ENCODE peak calls at places on chromosome 3, in eight cellular contexts. One of them, this sample, is unnamed.

GRCh38 chr3:139339219-139339906 is 4.5 kb upstream of the MRPS22 start:
- DNase-seq in heart left ventricle: no peak
- DNase-seq in LoVo: no peak
- DNase-seq in M059J: peak
- DNase-seq in neural crest cell: no peak
- DNase-seq in GM10248: no peak
- DNase-seq in fibroblast of lung: peak
- DNase-seq in right lobe of liver: no peak
- DNase-seq in this sample: no peak

GRCh38 chr3:142881445-142882224 is 7.2 kb downstream of the PCOLCE2 start:
- DNase-seq in heart left ventricle: no peak
- DNase-seq in LoVo: no peak
- DNase-seq in M059J: no peak
- DNase-seq in neural crest cell: no peak
- DNase-seq in GM10248: no peak
- DNase-seq in fibroblast of lung: no peak
- DNase-seq in right lobe of liver: no peak
- DNase-seq in this sample: no peak

GRCh38 chr3:3782469-3782868 is 16.8 kb upstream of the LRRN1 start:
- DNase-seq in heart left ventricle: no peak
- DNase-seq in LoVo: no peak
- DNase-seq in M059J: no peak
- DNase-seq in neural crest cell: no peak
- DNase-seq in GM10248: no peak
- DNase-seq in fibroblast of lung: no peak
- DNase-seq in right lobe of liver: no peak
- DNase-seq in this sample: no peak

GRCh38 chr3:170765419-170766078 is 104.4 kb downstream of the RPL22L1 start:
- DNase-seq in heart left ventricle: no peak
- DNase-seq in LoVo: no peak
- DNase-seq in M059J: no peak
- DNase-seq in neural crest cell: no peak
- DNase-seq in GM10248: no peak
- DNase-seq in fibroblast of lung: no peak
- DNase-seq in right lobe of liver: peak
- DNase-seq in this sample: no peak

GRCh38 chr3:14522768-14523167 is 17.4 kb downstream of the GRIP2 start:
- DNase-seq in heart left ventricle: no peak
- DNase-seq in LoVo: no peak
- DNase-seq in M059J: no peak
- DNase-seq in neural crest cell: no peak
- DNase-seq in GM10248: no peak
- DNase-seq in fibroblast of lung: no peak
- DNase-seq in right lobe of liver: peak
- DNase-seq in this sample: peak

GRCh38 chr3:13740795-13741194 is 139.1 kb downstream of the WNT7A start:
- DNase-seq in heart left ventricle: no peak
- DNase-seq in LoVo: no peak
- DNase-seq in M059J: no peak
- DNase-seq in neural crest cell: no peak
- DNase-seq in GM10248: no peak
- DNase-seq in fibroblast of lung: no peak
- DNase-seq in right lobe of liver: no peak
- DNase-seq in this sample: no peak

GRCh38 chr3:184334470-184335158 is 2.8 kb upstream of the FAM131A start:
- DNase-seq in heart left ventricle: no peak
- DNase-seq in LoVo: no peak
- DNase-seq in M059J: peak
- DNase-seq in neural crest cell: no peak
- DNase-seq in GM10248: no peak
- DNase-seq in fibroblast of lung: peak
- DNase-seq in right lobe of liver: no peak
- DNase-seq in this sample: no peak

GRCh38 chr3:115814778-115815380 is 191.6 kb downstream of the GAP43 start:
- DNase-seq in heart left ventricle: peak
- DNase-seq in LoVo: peak
- DNase-seq in M059J: peak
- DNase-seq in neural crest cell: peak
- DNase-seq in GM10248: peak
- DNase-seq in fibroblast of lung: peak
- DNase-seq in right lobe of liver: peak
- DNase-seq in this sample: peak

GRCh38 chr3:55716611-55717225 is 229.6 kb upstream of the WNT5A start:
- DNase-seq in heart left ventricle: no peak
- DNase-seq in LoVo: no peak
- DNase-seq in M059J: no peak
- DNase-seq in neural crest cell: no peak
- DNase-seq in GM10248: no peak
- DNase-seq in fibroblast of lung: no peak
- DNase-seq in right lobe of liver: no peak
- DNase-seq in this sample: no peak

GRCh38 chr3:154971771-154972326 is 108.3 kb upstream of the MME start:
- DNase-seq in heart left ventricle: no peak
- DNase-seq in LoVo: no peak
- DNase-seq in M059J: peak
- DNase-seq in neural crest cell: no peak
- DNase-seq in GM10248: no peak
- DNase-seq in fibroblast of lung: peak
- DNase-seq in right lobe of liver: no peak
- DNase-seq in this sample: no peak

GRCh38 chr3:55868347-55868746 is 381.2 kb upstream of the WNT5A start:
- DNase-seq in heart left ventricle: no peak
- DNase-seq in LoVo: no peak
- DNase-seq in M059J: no peak
- DNase-seq in neural crest cell: peak
- DNase-seq in GM10248: no peak
- DNase-seq in fibroblast of lung: no peak
- DNase-seq in right lobe of liver: no peak
- DNase-seq in this sample: no peak

GRCh38 chr3:146544013-146544928 is at the start of gene PLSCR1:
- DNase-seq in heart left ventricle: peak
- DNase-seq in LoVo: peak
- DNase-seq in M059J: peak
- DNase-seq in neural crest cell: peak
- DNase-seq in GM10248: peak
- DNase-seq in fibroblast of lung: peak
- DNase-seq in right lobe of liver: peak
- DNase-seq in this sample: peak

GRCh38 chr3:155018621-155019330 is 61.3 kb upstream of the MME start:
- DNase-seq in heart left ventricle: no peak
- DNase-seq in LoVo: no peak
- DNase-seq in M059J: peak
- DNase-seq in neural crest cell: no peak
- DNase-seq in GM10248: no peak
- DNase-seq in fibroblast of lung: no peak
- DNase-seq in right lobe of liver: no peak
- DNase-seq in this sample: no peak

GRCh38 chr3:61940241-61940640 is 378.9 kb downstream of the PTPRG start:
- DNase-seq in heart left ventricle: no peak
- DNase-seq in LoVo: no peak
- DNase-seq in M059J: no peak
- DNase-seq in neural crest cell: no peak
- DNase-seq in GM10248: no peak
- DNase-seq in fibroblast of lung: no peak
- DNase-seq in right lobe of liver: no peak
- DNase-seq in this sample: no peak

GRCh38 chr3:11479230-11479620 is 164.5 kb downstream of the VGLL4 start:
- DNase-seq in heart left ventricle: no peak
- DNase-seq in LoVo: no peak
- DNase-seq in M059J: no peak
- DNase-seq in neural crest cell: no peak
- DNase-seq in GM10248: no peak
- DNase-seq in fibroblast of lung: no peak
- DNase-seq in right lobe of liver: no peak
- DNase-seq in this sample: no peak

GRCh38 chr3:140022061-140022781 is 87.2 kb downstream of the CLSTN2 start:
- DNase-seq in heart left ventricle: peak
- DNase-seq in LoVo: no peak
- DNase-seq in M059J: peak
- DNase-seq in neural crest cell: no peak
- DNase-seq in GM10248: no peak
- DNase-seq in fibroblast of lung: peak
- DNase-seq in right lobe of liver: no peak
- DNase-seq in this sample: no peak

GRCh38 chr3:8011902-8012301 is 489.7 kb upstream of the LMCD1 start:
- DNase-seq in heart left ventricle: no peak
- DNase-seq in LoVo: no peak
- DNase-seq in M059J: no peak
- DNase-seq in neural crest cell: no peak
- DNase-seq in GM10248: no peak
- DNase-seq in fibroblast of lung: no peak
- DNase-seq in right lobe of liver: no peak
- DNase-seq in this sample: no peak

GRCh38 chr3:71271616-71272015 is 311.9 kb downstream of the FOXP1 start:
- DNase-seq in heart left ventricle: no peak
- DNase-seq in LoVo: no peak
- DNase-seq in M059J: no peak
- DNase-seq in neural crest cell: no peak
- DNase-seq in GM10248: no peak
- DNase-seq in fibroblast of lung: peak
- DNase-seq in right lobe of liver: no peak
- DNase-seq in this sample: no peak

GRCh38 chr3:13881536-13882410 is 1.9 kb upstream of the WNT7A start:
- DNase-seq in heart left ventricle: no peak
- DNase-seq in LoVo: no peak
- DNase-seq in M059J: no peak
- DNase-seq in neural crest cell: no peak
- DNase-seq in GM10248: no peak
- DNase-seq in fibroblast of lung: no peak
- DNase-seq in right lobe of liver: peak
- DNase-seq in this sample: no peak

GRCh38 chr3:8239718-8240698 is 261.6 kb upstream of the LMCD1 start:
- DNase-seq in heart left ventricle: no peak
- DNase-seq in LoVo: peak
- DNase-seq in M059J: peak
- DNase-seq in neural crest cell: peak
- DNase-seq in GM10248: peak
- DNase-seq in fibroblast of lung: peak
- DNase-seq in right lobe of liver: no peak
- DNase-seq in this sample: no peak

GRCh38 chr3:154684440-154684839 is 254.4 kb upstream of the GPR149 start:
- DNase-seq in heart left ventricle: no peak
- DNase-seq in LoVo: no peak
- DNase-seq in M059J: no peak
- DNase-seq in neural crest cell: no peak
- DNase-seq in GM10248: no peak
- DNase-seq in fibroblast of lung: no peak
- DNase-seq in right lobe of liver: no peak
- DNase-seq in this sample: no peak

GRCh38 chr3:121463745-121464144 is 82.0 kb downstream of the POLQ start:
- DNase-seq in heart left ventricle: no peak
- DNase-seq in LoVo: no peak
- DNase-seq in M059J: no peak
- DNase-seq in neural crest cell: no peak
- DNase-seq in GM10248: no peak
- DNase-seq in fibroblast of lung: no peak
- DNase-seq in right lobe of liver: no peak
- DNase-seq in this sample: no peak

GRCh38 chr3:4589475-4590111 is 96.4 kb downstream of the ITPR1 start:
- DNase-seq in heart left ventricle: no peak
- DNase-seq in LoVo: no peak
- DNase-seq in M059J: no peak
- DNase-seq in neural crest cell: no peak
- DNase-seq in GM10248: no peak
- DNase-seq in fibroblast of lung: no peak
- DNase-seq in right lobe of liver: no peak
- DNase-seq in this sample: no peak

GRCh38 chr3:13332740-13333139 is 87.4 kb downstream of the NUP210 start:
- DNase-seq in heart left ventricle: no peak
- DNase-seq in LoVo: no peak
- DNase-seq in M059J: no peak
- DNase-seq in neural crest cell: no peak
- DNase-seq in GM10248: no peak
- DNase-seq in fibroblast of lung: no peak
- DNase-seq in right lobe of liver: no peak
- DNase-seq in this sample: no peak

GRCh38 chr3:159322322-159322939 is 520.6 kb downstream of the MFSD1 start:
- DNase-seq in heart left ventricle: peak
- DNase-seq in LoVo: no peak
- DNase-seq in M059J: peak
- DNase-seq in neural crest cell: peak
- DNase-seq in GM10248: peak
- DNase-seq in fibroblast of lung: peak
- DNase-seq in right lobe of liver: peak
- DNase-seq in this sample: peak

GRCh38 chr3:126528800-126529541 is 5.0 kb downstream of the CHST13 start:
- DNase-seq in heart left ventricle: peak
- DNase-seq in LoVo: no peak
- DNase-seq in M059J: no peak
- DNase-seq in neural crest cell: no peak
- DNase-seq in GM10248: no peak
- DNase-seq in fibroblast of lung: no peak
- DNase-seq in right lobe of liver: peak
- DNase-seq in this sample: peak

GRCh38 chr3:180280601-180281000 is 243.9 kb upstream of the PEX5L start:
- DNase-seq in heart left ventricle: no peak
- DNase-seq in LoVo: no peak
- DNase-seq in M059J: peak
- DNase-seq in neural crest cell: no peak
- DNase-seq in GM10248: no peak
- DNase-seq in fibroblast of lung: peak
- DNase-seq in right lobe of liver: no peak
- DNase-seq in this sample: no peak

GRCh38 chr3:127534161-127534451 is 56.4 kb downstream of the TPRA1 start:
- DNase-seq in heart left ventricle: no peak
- DNase-seq in LoVo: no peak
- DNase-seq in M059J: no peak
- DNase-seq in neural crest cell: no peak
- DNase-seq in GM10248: no peak
- DNase-seq in fibroblast of lung: no peak
- DNase-seq in right lobe of liver: no peak
- DNase-seq in this sample: no peak

GRCh38 chr3:195609229-195609628 is 25.5 kb upstream of the APOD start:
- DNase-seq in heart left ventricle: no peak
- DNase-seq in LoVo: no peak
- DNase-seq in M059J: no peak
- DNase-seq in neural crest cell: no peak
- DNase-seq in GM10248: no peak
- DNase-seq in fibroblast of lung: no peak
- DNase-seq in right lobe of liver: no peak
- DNase-seq in this sample: no peak

GRCh38 chr3:126119008-126119675 is 35.2 kb upstream of the SLC41A3 start:
- DNase-seq in heart left ventricle: no peak
- DNase-seq in LoVo: peak
- DNase-seq in M059J: no peak
- DNase-seq in neural crest cell: no peak
- DNase-seq in GM10248: no peak
- DNase-seq in fibroblast of lung: no peak
- DNase-seq in right lobe of liver: peak
- DNase-seq in this sample: no peak

GRCh38 chr3:151431940-151432339 is 28.9 kb downstream of the IGSF10 start:
- DNase-seq in heart left ventricle: no peak
- DNase-seq in LoVo: no peak
- DNase-seq in M059J: peak
- DNase-seq in neural crest cell: no peak
- DNase-seq in GM10248: no peak
- DNase-seq in fibroblast of lung: peak
- DNase-seq in right lobe of liver: no peak
- DNase-seq in this sample: no peak

GRCh38 chr3:79724206-79724605 is 43.6 kb downstream of the ROBO1 start:
- DNase-seq in heart left ventricle: no peak
- DNase-seq in LoVo: no peak
- DNase-seq in M059J: no peak
- DNase-seq in neural crest cell: no peak
- DNase-seq in GM10248: no peak
- DNase-seq in fibroblast of lung: no peak
- DNase-seq in right lobe of liver: no peak
- DNase-seq in this sample: no peak

GRCh38 chr3:42758126-42758525 is 14.9 kb downstream of the CCDC13 start:
- DNase-seq in heart left ventricle: no peak
- DNase-seq in LoVo: no peak
- DNase-seq in M059J: no peak
- DNase-seq in neural crest cell: no peak
- DNase-seq in GM10248: no peak
- DNase-seq in fibroblast of lung: no peak
- DNase-seq in right lobe of liver: peak
- DNase-seq in this sample: no peak

GRCh38 chr3:187062526-187063177 is 76.6 kb downstream of the RPL39L start:
- DNase-seq in heart left ventricle: no peak
- DNase-seq in LoVo: no peak
- DNase-seq in M059J: peak
- DNase-seq in neural crest cell: no peak
- DNase-seq in GM10248: no peak
- DNase-seq in fibroblast of lung: peak
- DNase-seq in right lobe of liver: no peak
- DNase-seq in this sample: no peak